ENCODE peak calls at places on chromosomes 6 and 20, in five cellular contexts. One of them, this sample, is unnamed.

GRCh38 chr6:80988892-80989291 is 763.6 kb downstream of the TENT5A start:
- DNase-seq in HCT116: no peak
- DNase-seq in tibial nerve: no peak
- DNase-seq in breast epithelium: no peak
- DNase-seq in uterus: no peak
- DNase-seq in this sample: no peak

GRCh38 chr20:50919567-50919966 is 11.7 kb downstream of the ADNP start:
- DNase-seq in HCT116: no peak
- DNase-seq in breast epithelium: no peak
- DNase-seq in tibial nerve: no peak
- DNase-seq in uterus: peak; percentile 74
- DNase-seq in this sample: no peak

GRCh38 chr6:95087394-95088097 is 489.8 kb upstream of the MANEA start:
- DNase-seq in breast epithelium: no peak
- DNase-seq in uterus: no peak
- DNase-seq in tibial nerve: no peak
- DNase-seq in HCT116: peak; percentile 50
- DNase-seq in this sample: no peak

GRCh38 chr6:53282741-53283140 is 66.0 kb downstream of the ELOVL5 start:
- DNase-seq in breast epithelium: no peak
- DNase-seq in HCT116: no peak
- DNase-seq in tibial nerve: no peak
- DNase-seq in uterus: no peak
- DNase-seq in this sample: no peak

GRCh38 chr6:108732101-108732870 is 115.9 kb upstream of the ARMC2 start:
- DNase-seq in uterus: no peak
- DNase-seq in breast epithelium: no peak
- DNase-seq in tibial nerve: no peak
- DNase-seq in HCT116: peak; percentile 85
- DNase-seq in this sample: peak; percentile 53

GRCh38 chr20:23514848-23515247 is 23.9 kb downstream of the CST8 start:
- DNase-seq in tibial nerve: no peak
- DNase-seq in HCT116: no peak
- DNase-seq in breast epithelium: no peak
- DNase-seq in uterus: no peak
- DNase-seq in this sample: no peak

GRCh38 chr20:43187476-43188233 is 2.1 kb downstream of the PTPRT start:
- DNase-seq in breast epithelium: peak; percentile 78
- DNase-seq in uterus: no peak
- DNase-seq in tibial nerve: peak; percentile 55
- DNase-seq in HCT116: peak; percentile 8
- DNase-seq in this sample: peak; percentile 91

GRCh38 chr6:80319286-80319685 is 212.8 kb downstream of the BCKDHB start:
- DNase-seq in breast epithelium: no peak
- DNase-seq in HCT116: no peak
- DNase-seq in uterus: no peak
- DNase-seq in tibial nerve: no peak
- DNase-seq in this sample: no peak

GRCh38 chr6:110232456-110232855 is 52.2 kb downstream of the CDC40 start:
- DNase-seq in HCT116: no peak
- DNase-seq in breast epithelium: no peak
- DNase-seq in uterus: no peak
- DNase-seq in tibial nerve: no peak
- DNase-seq in this sample: no peak

GRCh38 chr6:37365791-37366190 is 12.0 kb downstream of the RNF8 start:
- DNase-seq in tibial nerve: no peak
- DNase-seq in HCT116: no peak
- DNase-seq in breast epithelium: no peak
- DNase-seq in uterus: no peak
- DNase-seq in this sample: no peak

GRCh38 chr6:149862901-149863595 is 1.1 kb downstream of the LRP11 start:
- DNase-seq in breast epithelium: peak; percentile 90
- DNase-seq in HCT116: no peak
- DNase-seq in tibial nerve: peak; percentile 48
- DNase-seq in uterus: peak; percentile 49
- DNase-seq in this sample: peak; percentile 40

GRCh38 chr6:80594461-80594860 is 488.0 kb downstream of the BCKDHB start:
- DNase-seq in tibial nerve: no peak
- DNase-seq in HCT116: no peak
- DNase-seq in breast epithelium: no peak
- DNase-seq in uterus: no peak
- DNase-seq in this sample: no peak

GRCh38 chr6:67345946-67346345 is 1289.1 kb upstream of the ADGRB3 start:
- DNase-seq in HCT116: no peak
- DNase-seq in uterus: no peak
- DNase-seq in breast epithelium: no peak
- DNase-seq in tibial nerve: no peak
- DNase-seq in this sample: no peak

GRCh38 chr6:83574783-83575182 is 62.4 kb downstream of the PRSS35 start:
- DNase-seq in HCT116: no peak
- DNase-seq in tibial nerve: no peak
- DNase-seq in uterus: no peak
- DNase-seq in breast epithelium: no peak
- DNase-seq in this sample: no peak

GRCh38 chr6:116327803-116328527 is 42.8 kb upstream of the DSE start:
- DNase-seq in breast epithelium: no peak
- DNase-seq in tibial nerve: no peak
- DNase-seq in uterus: no peak
- DNase-seq in HCT116: no peak
- DNase-seq in this sample: no peak

GRCh38 chr6:62652692-62653328 is 366.8 kb upstream of the KHDRBS2 start:
- DNase-seq in breast epithelium: no peak
- DNase-seq in HCT116: peak; percentile 15
- DNase-seq in tibial nerve: no peak
- DNase-seq in uterus: no peak
- DNase-seq in this sample: no peak

GRCh38 chr20:6644818-6645620 is 122.5 kb upstream of the BMP2 start:
- DNase-seq in uterus: no peak
- DNase-seq in breast epithelium: no peak
- DNase-seq in HCT116: no peak
- DNase-seq in tibial nerve: no peak
- DNase-seq in this sample: no peak

GRCh38 chr6:104625536-104625935 is 234.2 kb downstream of the HACE1 start:
- DNase-seq in breast epithelium: no peak
- DNase-seq in HCT116: no peak
- DNase-seq in uterus: no peak
- DNase-seq in tibial nerve: no peak
- DNase-seq in this sample: peak; percentile 11

GRCh38 chr20:19794941-19795340 is 36.9 kb downstream of the RIN2 start:
- DNase-seq in HCT116: no peak
- DNase-seq in breast epithelium: no peak
- DNase-seq in tibial nerve: no peak
- DNase-seq in uterus: no peak
- DNase-seq in this sample: no peak

GRCh38 chr6:45655630-45656422 is 278.1 kb upstream of the SUPT3H start:
- DNase-seq in uterus: no peak
- DNase-seq in HCT116: peak; percentile 94
- DNase-seq in breast epithelium: no peak
- DNase-seq in tibial nerve: no peak
- DNase-seq in this sample: peak; percentile 98

GRCh38 chr6:26338810-26339209 is 26.2 kb upstream of the BTN3A2 start:
- DNase-seq in breast epithelium: no peak
- DNase-seq in HCT116: no peak
- DNase-seq in tibial nerve: no peak
- DNase-seq in uterus: no peak
- DNase-seq in this sample: no peak

GRCh38 chr6:18154507-18155272 is at the start of gene TPMT:
- DNase-seq in breast epithelium: peak; percentile 98
- DNase-seq in uterus: peak; percentile 30
- DNase-seq in HCT116: no peak
- DNase-seq in tibial nerve: no peak
- DNase-seq in this sample: peak; percentile 69

GRCh38 chr6:148304976-148305375 is 37.7 kb upstream of the SASH1 start:
- DNase-seq in uterus: no peak
- DNase-seq in breast epithelium: no peak
- DNase-seq in tibial nerve: no peak
- DNase-seq in HCT116: no peak
- DNase-seq in this sample: no peak

GRCh38 chr20:2890743-2891142 is 17.5 kb downstream of the PTPRA start:
- DNase-seq in HCT116: no peak
- DNase-seq in tibial nerve: no peak
- DNase-seq in breast epithelium: no peak
- DNase-seq in uterus: no peak
- DNase-seq in this sample: no peak

GRCh38 chr20:53900380-53900999 is 169.9 kb downstream of the BCAS1 start:
- DNase-seq in tibial nerve: no peak
- DNase-seq in HCT116: no peak
- DNase-seq in breast epithelium: no peak
- DNase-seq in uterus: no peak
- DNase-seq in this sample: no peak

GRCh38 chr6:157379656-157380457 is 1.1 kb upstream of the ZDHHC14 start:
- DNase-seq in breast epithelium: peak; percentile 87
- DNase-seq in HCT116: peak; percentile 82
- DNase-seq in uterus: peak; percentile 92
- DNase-seq in tibial nerve: peak; percentile 85
- DNase-seq in this sample: peak; percentile 69
- TF ChIP-seq POLR2A in breast epithelium: no peak
- TF ChIP-seq POLR2A in HCT116: peak; percentile 52
- TF ChIP-seq POLR2A in uterus: peak; percentile 15
- TF ChIP-seq POLR2A in tibial nerve: no peak
- TF ChIP-seq POLR2A in this sample: peak; percentile 15

GRCh38 chr6:159313023-159313422 is 143.8 kb downstream of the FNDC1 start:
- DNase-seq in tibial nerve: no peak
- DNase-seq in uterus: no peak
- DNase-seq in breast epithelium: no peak
- DNase-seq in HCT116: no peak
- DNase-seq in this sample: no peak
- TF ChIP-seq POLR2A in tibial nerve: no peak
- TF ChIP-seq POLR2A in uterus: no peak
- TF ChIP-seq POLR2A in breast epithelium: no peak
- TF ChIP-seq POLR2A in HCT116: no peak
- TF ChIP-seq POLR2A in this sample: no peak

GRCh38 chr6:70566751-70567382 is at the start of gene SDHAF4:
- DNase-seq in tibial nerve: peak; percentile 86
- DNase-seq in breast epithelium: peak; percentile 91
- DNase-seq in uterus: peak; percentile 91
- DNase-seq in HCT116: peak; percentile 63
- DNase-seq in this sample: peak; percentile 85
- TF ChIP-seq POLR2A in tibial nerve: peak; percentile 32
- TF ChIP-seq POLR2A in breast epithelium: peak; percentile 64
- TF ChIP-seq POLR2A in uterus: peak; percentile 75
- TF ChIP-seq POLR2A in HCT116: peak; percentile 93
- TF ChIP-seq POLR2A in this sample: peak; percentile 94

GRCh38 chr6:9292975-9293374 is 857.6 kb upstream of the SLC35B3 start:
- DNase-seq in breast epithelium: no peak
- DNase-seq in tibial nerve: no peak
- DNase-seq in uterus: no peak
- DNase-seq in HCT116: no peak
- DNase-seq in this sample: peak; percentile 16
- TF ChIP-seq POLR2A in breast epithelium: no peak
- TF ChIP-seq POLR2A in tibial nerve: no peak
- TF ChIP-seq POLR2A in uterus: no peak
- TF ChIP-seq POLR2A in HCT116: no peak
- TF ChIP-seq POLR2A in this sample: no peak

GRCh38 chr6:12012566-12013367 is 655 bp downstream of the HIVEP1 start:
- DNase-seq in tibial nerve: no peak
- DNase-seq in breast epithelium: peak; percentile 69
- DNase-seq in uterus: peak; percentile 68
- DNase-seq in HCT116: no peak
- DNase-seq in this sample: peak; percentile 81
- TF ChIP-seq POLR2A in tibial nerve: no peak
- TF ChIP-seq POLR2A in breast epithelium: peak; percentile 11
- TF ChIP-seq POLR2A in uterus: peak; percentile 45
- TF ChIP-seq POLR2A in HCT116: no peak
- TF ChIP-seq POLR2A in this sample: peak; percentile 65

DNA sequence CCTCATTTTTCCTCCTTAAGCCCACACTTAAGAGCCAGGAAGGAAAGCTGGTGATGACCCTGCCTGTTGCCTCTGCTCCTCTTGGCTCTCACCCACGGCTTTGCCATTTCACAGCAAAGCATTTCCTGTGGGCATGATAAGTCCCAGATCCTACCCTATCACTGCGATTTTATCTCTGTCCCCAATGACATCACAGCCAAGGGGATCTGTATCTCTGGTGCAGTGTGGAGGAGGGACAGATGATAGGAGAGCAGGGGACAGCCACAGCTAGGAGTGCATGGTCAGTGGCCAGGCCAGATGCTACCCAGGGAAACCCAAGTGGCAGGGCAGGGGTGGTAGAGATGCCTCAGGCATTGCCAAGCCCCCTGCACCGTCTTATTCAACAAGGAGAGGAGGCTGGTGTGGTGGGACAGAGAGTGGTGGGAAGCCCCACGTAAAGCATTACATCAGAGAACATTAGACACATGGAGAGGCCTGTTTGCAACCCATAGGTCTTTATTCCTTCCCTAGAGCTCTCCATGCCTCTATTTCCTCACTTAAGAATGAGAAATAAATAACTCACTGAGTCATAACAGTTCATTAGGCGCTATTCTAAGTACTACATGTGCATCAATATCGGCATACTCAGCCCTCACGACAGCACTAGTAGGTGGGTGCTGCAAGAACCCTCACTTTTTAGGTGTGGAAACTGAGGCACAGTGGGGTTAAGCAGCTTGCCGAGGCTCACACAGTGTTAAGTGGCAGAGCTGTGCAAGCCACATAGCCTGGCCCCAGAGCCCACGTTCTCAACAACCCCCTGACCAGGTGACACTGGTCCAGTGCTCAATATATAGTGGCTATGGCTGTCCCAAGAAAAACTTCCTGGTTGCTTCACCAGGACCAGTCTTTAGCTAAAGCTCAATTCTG is 4.6 kb downstream of the TFEB start:
- DNase-seq in breast epithelium: no peak
- DNase-seq in uterus: no peak
- DNase-seq in HCT116: no peak
- DNase-seq in tibial nerve: no peak
- DNase-seq in this sample: no peak
- TF ChIP-seq POLR2A in breast epithelium: no peak
- TF ChIP-seq POLR2A in uterus: no peak
- TF ChIP-seq POLR2A in HCT116: no peak
- TF ChIP-seq POLR2A in tibial nerve: no peak
- TF ChIP-seq POLR2A in this sample: peak; percentile 26

GRCh38 chr20:61502433-61502832 is 250.4 kb downstream of the CDH4 start:
- DNase-seq in breast epithelium: no peak
- DNase-seq in uterus: no peak
- DNase-seq in HCT116: no peak
- DNase-seq in tibial nerve: no peak
- DNase-seq in this sample: no peak
- TF ChIP-seq POLR2A in breast epithelium: no peak
- TF ChIP-seq POLR2A in uterus: no peak
- TF ChIP-seq POLR2A in HCT116: no peak
- TF ChIP-seq POLR2A in tibial nerve: no peak
- TF ChIP-seq POLR2A in this sample: no peak

DNA sequence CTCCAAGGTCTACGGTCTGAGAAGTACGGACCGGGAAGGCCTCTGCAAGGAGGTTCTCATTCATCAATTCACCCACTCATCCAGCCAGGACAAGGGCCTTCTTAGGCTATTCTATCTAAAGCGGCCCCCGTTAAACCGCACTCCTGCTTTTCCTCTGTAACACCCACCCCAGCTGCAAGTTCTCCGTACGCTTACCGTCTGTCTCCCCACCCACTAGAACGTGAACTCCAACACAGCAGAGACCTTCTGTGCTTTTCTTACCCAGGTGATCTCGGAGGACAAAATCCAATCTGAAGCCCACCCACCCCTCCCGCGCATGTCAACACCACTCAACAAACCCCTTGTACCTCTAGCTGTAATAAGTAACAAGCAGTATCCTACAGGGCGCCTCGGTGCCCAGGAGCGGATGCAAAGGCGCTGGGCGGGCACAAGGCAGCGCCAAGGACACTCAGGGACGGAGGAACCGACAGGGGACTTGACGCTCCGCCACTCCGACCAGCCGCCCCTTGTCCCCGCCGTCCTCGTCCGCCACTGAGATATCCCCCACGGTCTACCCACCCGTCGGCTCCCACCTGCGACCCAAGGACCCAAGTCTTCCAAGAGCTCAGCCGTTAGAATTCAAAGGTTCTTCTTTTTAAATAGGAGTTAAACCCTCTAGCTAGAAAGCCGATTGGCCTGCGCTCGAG is at the start of gene AURKA:
- DNase-seq in HCT116: no peak
- DNase-seq in tibial nerve: no peak
- DNase-seq in breast epithelium: no peak
- DNase-seq in uterus: no peak
- DNase-seq in this sample: no peak
- TF ChIP-seq POLR2A in HCT116: no peak
- TF ChIP-seq POLR2A in tibial nerve: no peak
- TF ChIP-seq POLR2A in breast epithelium: no peak
- TF ChIP-seq POLR2A in uterus: no peak
- TF ChIP-seq POLR2A in this sample: no peak